ENCODE peak calls at places on chromosomes 13 and 19, in seven cellular contexts. P, N, A, G, K, S and Y are unnamed samples.

GRCh38 chr13:62305758-62306157 is 890.1 kb upstream of the PCDH20 start:
- DNase-seq in P (no peak), G (no peak), N (no peak), S (peak), A (no peak), K (peak), Y (no peak)

GRCh38 chr13:49218493-49219051 is 1.6 kb upstream of the MLNR start:
- DNase-seq in K (peak), P (no peak), S (peak), A (no peak), N (no peak), G (no peak), Y (peak)

GRCh38 chr19:55149078-55150003 is at the start of gene TNNT1:
- DNase-seq in G (no peak), P (no peak), A (no peak), K (no peak), S (peak), N (no peak), Y (no peak)

GRCh38 chr13:50128406-50129048 is 113.3 kb downstream of the KCNRG start:
- DNase-seq in N (no peak), S (peak), A (no peak), K (no peak), P (no peak), G (no peak), Y (no peak)

GRCh38 chr13:51681037-51681678 is 96.9 kb downstream of the WDFY2 start:
- DNase-seq in K (peak), P (no peak), A (no peak), G (no peak), S (no peak), N (no peak), Y (peak)

GRCh38 chr13:51714663-51715168 is 89.2 kb downstream of the DHRS12 start:
- DNase-seq in K (peak), S (no peak), A (no peak), N (no peak), P (no peak), G (no peak), Y (no peak)

GRCh38 chr13:35987572-35988513 is 143.3 kb downstream of the DCLK1 start:
- DNase-seq in A (no peak), N (no peak), G (no peak), P (no peak), K (no peak), S (no peak), Y (no peak)

GRCh38 chr19:13859361-13859880 is 17.5 kb upstream of the NANOS3 start:
- DNase-seq in N (no peak), S (no peak), P (no peak), A (no peak), G (no peak), K (no peak), Y (no peak)

GRCh38 chr19:10854350-10855089 is 6.3 kb downstream of the C19orf38 start:
- DNase-seq in K (no peak), P (no peak), N (no peak), S (no peak), G (no peak), A (no peak), Y (no peak)

GRCh38 chr19:50415661-50416033 is 3.1 kb upstream of the SPIB start:
- DNase-seq in P (no peak), S (no peak), N (peak), K (no peak), A (peak), G (no peak), Y (no peak)

GRCh38 chr13:21225082-21225481 is 48.6 kb downstream of the MRPL57 start:
- DNase-seq in K (no peak), G (no peak), S (no peak), N (no peak), P (no peak), A (no peak), Y (no peak)

GRCh38 chr19:10661946-10662345 is 7.8 kb downstream of the ILF3 start:
- DNase-seq in K (no peak), N (no peak), P (no peak), A (no peak), G (no peak), S (no peak), Y (no peak)

GRCh38 chr13:70604448-70604847 is 496.2 kb upstream of the KLHL1 start:
- DNase-seq in G (no peak), K (no peak), P (no peak), S (no peak), A (no peak), N (no peak), Y (no peak)

GRCh38 chr13:27353166-27353583 is 71.2 kb upstream of the GTF3A start:
- DNase-seq in A (no peak), P (no peak), S (no peak), G (no peak), K (peak), N (no peak), Y (no peak)

GRCh38 chr19:11560404-11560988 is 1.5 kb upstream of the ELOF1 start:
- DNase-seq in A (no peak), K (peak), S (peak), N (peak), G (peak), P (peak), Y (no peak)

GRCh38 chr19:40594251-40594650 is 6.9 kb upstream of the LTBP4 start:
- DNase-seq in G (no peak), A (no peak), S (peak), P (no peak), N (no peak), K (no peak), Y (no peak)

GRCh38 chr19:48400018-48400742 is 6.7 kb downstream of the GRIN2D start:
- DNase-seq in N (peak), K (peak), P (peak), G (no peak), A (peak), S (peak), Y (no peak)

GRCh38 chr19:19385131-19385899 is 20.2 kb upstream of the GATAD2A start:
- DNase-seq in P (peak), N (peak), K (peak), G (peak), A (peak), S (peak), Y (peak)

GRCh38 chr19:32652893-32653625 is 21.9 kb downstream of the ANKRD27 start:
- DNase-seq in A (peak), P (peak), K (peak), G (peak), N (peak), S (no peak), Y (peak)

GRCh38 chr13:53782400-53783030 is 753.9 kb downstream of the OLFM4 start:
- DNase-seq in P (no peak), G (no peak), S (peak), K (peak), A (no peak), N (peak), Y (peak)

GRCh38 chr19:2049741-2050348 is 1.2 kb downstream of the MKNK2 start:
- DNase-seq in P (peak), K (peak), A (peak), S (peak), N (peak), G (peak), Y (no peak)

GRCh38 chr19:35437152-35437951 is 10.7 kb upstream of the FFAR2 start:
- DNase-seq in K (peak), G (no peak), P (no peak), N (peak), S (no peak), A (no peak), Y (no peak)
- H3K4me3 ChIP-seq in K (no peak), G (no peak), P (no peak), N (peak), S (no peak), A (no peak), Y (no peak)

GRCh38 chr13:24452044-24452443 is 60.5 kb downstream of the PARP4 start:
- DNase-seq in K (no peak), P (no peak), S (no peak), N (no peak), G (no peak), A (no peak), Y (no peak)
- TF ChIP-seq CTCF in K (no peak), P (no peak), S (no peak), N (no peak), G (no peak), A (no peak), Y (no peak)

GRCh38 chr13:111210945-111211469 is 95.9 kb downstream of the ARHGEF7 start:
- DNase-seq in K (no peak), A (no peak), G (no peak), P (no peak), S (no peak), N (no peak), Y (no peak)

GRCh38 chr13:111210488-111210887 is 95.4 kb downstream of the ARHGEF7 start:
- DNase-seq in K (peak), P (no peak), A (no peak), S (peak), G (no peak), N (no peak), Y (peak)

GRCh38 chr13:111211789-111212516 is 96.8 kb downstream of the ARHGEF7 start:
- DNase-seq in P (no peak), A (no peak), G (no peak), N (no peak), S (peak), K (no peak), Y (no peak)

GRCh38 chr13:111209613-111210012 is 94.5 kb downstream of the ARHGEF7 start:
- DNase-seq in G (no peak), A (no peak), P (no peak), N (no peak), S (no peak), K (no peak), Y (no peak)

DNA sequence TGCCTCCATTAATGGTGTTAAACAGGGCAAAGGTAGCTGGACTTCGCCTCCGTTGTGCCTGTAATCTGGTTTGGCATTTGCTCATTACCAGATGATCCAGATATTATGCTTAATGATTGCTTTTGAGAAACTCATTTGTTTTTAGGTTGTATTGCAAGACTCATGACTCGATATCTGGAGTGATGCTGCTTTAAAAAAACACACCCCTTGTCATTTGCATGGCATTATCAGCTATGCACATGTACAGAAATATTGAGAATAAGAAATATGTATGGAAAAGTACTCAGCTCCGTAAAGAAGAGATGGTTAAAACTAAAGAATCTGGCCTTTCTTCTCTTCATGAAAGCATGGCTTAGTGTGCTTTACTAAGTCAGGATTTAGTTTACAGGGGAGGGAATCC is 95.0 kb downstream of the ARHGEF7 start:
- DNase-seq in G (no peak), K (no peak), N (no peak), A (no peak), S (peak), P (no peak), Y (no peak)
- H3K4me3 ChIP-seq in G (no peak), K (peak), N (no peak), A (no peak), S (no peak), P (no peak), Y (peak)

GRCh38 chr13:30736461-30736860 is 1.1 kb downstream of the ALOX5AP start:
- DNase-seq in A (no peak), P (no peak), S (no peak), G (no peak), N (no peak), K (no peak), Y (no peak)

GRCh38 chr13:30736921-30737320 is 1.6 kb downstream of the ALOX5AP start:
- DNase-seq in K (no peak), G (no peak), N (no peak), A (no peak), S (no peak), P (no peak), Y (no peak)

GRCh38 chr13:30738526-30738925 is 3.2 kb downstream of the ALOX5AP start:
- DNase-seq in G (no peak), S (peak), K (no peak), P (no peak), N (no peak), A (no peak), Y (no peak)

GRCh38 chr13:30738946-30739528 is 3.7 kb downstream of the ALOX5AP start:
- DNase-seq in A (no peak), S (peak), N (no peak), G (no peak), K (no peak), P (no peak), Y (no peak)

GRCh38 chr13:30737511-30738342 is 2.4 kb downstream of the ALOX5AP start:
- DNase-seq in A (no peak), G (no peak), K (no peak), N (no peak), P (no peak), S (no peak), Y (no peak)
- TF ChIP-seq CTCF in A (no peak), G (no peak), K (no peak), N (no peak), P (no peak), S (no peak), Y (no peak)